ENCODE peak calls at places on chromosomes 1 and 21, in four cellular contexts. O is IMR-90, E is H1, Y is tibial nerve. X is an unnamed sample.
A peak's percentile ranks its signal among the peaks of the same experiment; 100 is the strongest.

GRCh38 chr1:30645807-30646206 is 77.6 kb downstream of the MATN1 start:
- DNase-seq in Y (no peak), O (peak; percentile 57), E (no peak), X (no peak)

GRCh38 chr21:30620522-30620921 is at the start of gene KRTAP20-4:
- DNase-seq in Y (no peak), E (no peak), O (no peak), X (no peak)

GRCh38 chr1:184806296-184806721 is 51.7 kb upstream of the EDEM3 start:
- DNase-seq in Y (no peak), O (no peak), E (no peak), X (no peak)

GRCh38 chr1:150477733-150478132 is 9.5 kb upstream of the TARS2 start:
- DNase-seq in Y (no peak), E (no peak), O (peak; percentile 85), X (no peak)

GRCh38 chr1:248842781-248843331 is 4.8 kb downstream of the ZNF672 start:
- DNase-seq in O (no peak), Y (no peak), E (no peak), X (no peak)

GRCh38 chr1:240004086-240004749 is 87.5 kb upstream of the FMN2 start:
- DNase-seq in E (peak; percentile 58), Y (no peak), O (peak; percentile 16), X (no peak)

GRCh38 chr1:154752273-154753030 is 117.6 kb downstream of the KCNN3 start:
- DNase-seq in Y (no peak), O (no peak), E (no peak), X (peak; percentile 14)

GRCh38 chr1:116769561-116769977 is 15.3 kb downstream of the CD2 start:
- DNase-seq in E (no peak), Y (no peak), O (no peak), X (no peak)

GRCh38 chr21:18987515-18988026 is 584.0 kb upstream of the TMPRSS15 start:
- DNase-seq in O (no peak), Y (no peak), E (no peak), X (no peak)

GRCh38 chr1:227744668-227745067 is 9.4 kb downstream of the SNAP47 start:
- DNase-seq in Y (no peak), O (no peak), E (no peak), X (no peak)

GRCh38 chr1:91730781-91731732 is 154.9 kb downstream of the TGFBR3 start:
- DNase-seq in O (peak; percentile 75), E (no peak), Y (peak; percentile 46), X (peak; percentile 81)

GRCh38 chr21:8991968-8992621 is 1529.3 kb upstream of the TPTE start:
- DNase-seq in E (no peak), O (no peak), Y (no peak), X (no peak)

GRCh38 chr1:86914635-86914997 is at the start of gene HS2ST1:
- DNase-seq in Y (no peak), O (no peak), E (no peak), X (no peak)
- TF ChIP-seq POLR2A in Y (peak; percentile 50), O (no peak), E (no peak), X (peak; percentile 72)

GRCh38 chr1:110893908-110894490 is 21.1 kb downstream of the CD53 start:
- DNase-seq in E (no peak), Y (no peak), O (no peak), X (no peak)
- TF ChIP-seq POLR2A in E (no peak), Y (no peak), O (no peak), X (no peak)

GRCh38 chr1:9065213-9065751 is 4.2 kb downstream of the SLC2A5 start:
- DNase-seq in E (no peak), Y (no peak), O (no peak), X (no peak)
- TF ChIP-seq POLR2A in E (no peak), Y (no peak), O (no peak), X (no peak)

DNA sequence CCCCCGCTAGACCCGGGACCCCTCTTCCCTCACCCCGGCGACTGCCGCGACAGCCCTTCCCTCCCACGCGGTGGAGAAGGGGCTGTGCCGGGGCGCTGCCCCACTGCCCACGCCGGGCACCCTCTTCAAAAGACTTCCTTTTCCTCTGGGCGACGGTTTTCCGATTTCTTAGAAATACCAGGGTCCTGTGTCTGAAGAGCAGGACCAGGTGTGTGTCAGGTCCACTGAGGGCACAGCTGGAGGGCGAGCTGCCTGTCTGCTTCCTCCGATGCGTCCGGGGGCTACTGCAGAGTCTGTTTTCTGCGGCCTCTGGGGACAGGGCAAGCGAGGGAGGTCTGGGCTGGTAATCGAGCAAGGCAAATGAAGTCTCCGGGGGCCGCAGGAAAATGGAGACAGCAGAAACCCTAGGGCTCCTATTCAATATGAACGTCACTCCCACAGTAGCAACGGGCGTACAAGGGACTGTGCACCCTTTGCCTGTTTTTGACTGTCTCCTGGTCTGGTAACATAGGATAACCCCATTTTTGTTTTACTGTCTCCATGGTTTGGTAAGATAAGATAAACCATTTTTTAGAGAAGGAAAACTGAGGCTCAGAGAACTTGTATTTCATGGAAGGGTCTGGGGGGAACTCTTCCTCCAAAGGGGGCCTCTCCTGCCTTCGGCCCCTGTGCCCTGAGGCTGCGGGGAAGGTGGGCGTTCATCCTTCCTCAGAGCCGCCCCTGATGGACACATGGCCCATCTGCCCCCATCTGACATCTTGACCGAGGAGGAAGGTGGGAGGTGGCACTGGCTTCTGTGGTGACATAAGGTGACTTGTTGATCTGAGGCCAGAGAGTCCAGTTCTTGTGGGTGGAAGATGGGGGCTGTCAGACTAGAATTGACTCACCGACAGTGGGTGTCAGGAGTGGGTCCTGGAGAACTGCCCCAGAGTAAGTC is 970 bp downstream of the TNFRSF1B start:
- DNase-seq in O (no peak), Y (no peak), E (no peak), X (no peak)
- TF ChIP-seq POLR2A in O (no peak), Y (no peak), E (no peak), X (no peak)

GRCh38 chr1:182120411-182121258 is 59.1 kb upstream of the ZNF648 start:
- DNase-seq in Y (peak; percentile 44), E (peak; percentile 39), O (no peak), X (peak; percentile 71)
- TF ChIP-seq POLR2A in Y (no peak), E (no peak), O (no peak), X (no peak)

DNA sequence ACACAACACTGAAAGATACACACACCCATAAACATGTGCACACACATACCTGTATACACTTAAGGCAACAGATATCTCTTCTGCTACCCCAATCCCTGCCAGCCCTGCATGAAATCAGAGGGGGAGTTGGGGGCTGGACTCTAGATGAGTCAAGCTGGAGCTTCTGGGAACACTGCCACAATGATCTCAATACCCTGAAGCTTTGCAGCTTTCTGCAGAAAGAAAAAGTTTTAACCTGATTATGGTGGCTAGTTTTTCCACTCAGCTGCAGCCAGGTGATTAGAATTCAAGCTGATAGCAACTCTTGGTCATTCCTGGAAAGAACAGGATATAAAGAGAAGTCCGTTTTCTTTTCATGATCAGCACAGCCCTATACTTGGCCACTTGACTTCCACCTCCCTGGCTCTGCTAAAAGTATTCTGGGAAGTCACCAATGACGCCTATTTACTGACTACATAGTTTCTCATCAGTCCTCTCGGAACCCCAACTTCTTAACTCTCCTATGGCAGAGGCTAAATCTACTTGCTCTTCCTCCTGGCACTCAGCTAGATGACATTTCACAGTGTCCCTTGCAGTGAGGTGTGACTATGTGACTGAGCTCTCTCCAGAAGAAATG is 20.7 kb upstream of the DNASE2B start:
- DNase-seq in E (no peak), Y (no peak), O (peak; percentile 92), X (peak; percentile 82)
- TF ChIP-seq POLR2A in E (no peak), Y (no peak), O (no peak), X (no peak)

X was measured in uterus.